ENCODE peak calls at places on chromosome 17, in six cellular contexts. H is stimulated activated CD4-positive, alpha-beta T cell treated with anti-CD3 and anti-CD28 coated beads, Interleukin-12 subunit alpha, Interleukin-12 subunit beta, amount 100 ng/mL, for 4 hours; O is Daoy; K is RPMI8226; J is AG04450; S is germinal center. D is an unnamed sample.

GRCh38 chr17:30239089-30239462 is 3.6 kb upstream of the SLC6A4 start:
- DNase-seq in S (no peak), J (no peak), O (no peak), K (no peak), H (no peak), D (no peak)

GRCh38 chr17:80860703-80861359 is 130.8 kb upstream of the CHMP6 start:
- DNase-seq in K (no peak), H (no peak), J (no peak), O (no peak), S (no peak), D (no peak)

GRCh38 chr17:6502871-6503509 is 53.4 kb downstream of the PITPNM3 start:
- DNase-seq in K (no peak), O (no peak), J (no peak), S (no peak), H (no peak), D (no peak)

GRCh38 chr17:2181206-2181983 is 122.2 kb downstream of the SMG6 start:
- DNase-seq in O (peak; percentile 63), K (no peak), S (no peak), J (peak; percentile 88), H (no peak), D (no peak)

GRCh38 chr17:63495471-63495870 is 18.6 kb downstream of the ACE start:
- DNase-seq in S (no peak), O (no peak), J (no peak), H (no peak), K (no peak), D (no peak)

GRCh38 chr17:73316919-73317505 is 5.2 kb upstream of the CDC42EP4 start:
- DNase-seq in O (no peak), S (no peak), H (no peak), J (no peak), K (no peak), D (no peak)

GRCh38 chr17:11332706-11333105 is 91.7 kb downstream of the SHISA6 start:
- DNase-seq in O (no peak), J (no peak), H (no peak), S (no peak), K (no peak), D (no peak)

GRCh38 chr17:17103160-17103559 is 60.9 kb downstream of the MPRIP start:
- DNase-seq in O (no peak), H (no peak), J (no peak), K (no peak), S (no peak), D (no peak)

GRCh38 chr17:44007346-44008204 is 3.2 kb downstream of the NAGS start:
- DNase-seq in J (no peak), O (peak; percentile 38), S (peak; percentile 23), H (no peak), K (peak; percentile 18), D (peak; percentile 23)

GRCh38 chr17:17824780-17825614 is 11.8 kb downstream of the SREBF1 start:
- DNase-seq in J (no peak), S (no peak), K (peak; percentile 40), O (no peak), H (no peak), D (no peak)

GRCh38 chr17:57121308-57122042 is 36.4 kb downstream of the AKAP1 start:
- DNase-seq in O (no peak), J (no peak), K (peak; percentile 52), S (no peak), H (no peak), D (no peak)

GRCh38 chr17:72488542-72489272 is 367.9 kb downstream of the SOX9 start:
- DNase-seq in H (no peak), O (no peak), K (no peak), S (no peak), J (no peak), D (no peak)

GRCh38 chr17:14737984-14738651 is 437.2 kb downstream of the HS3ST3B1 start:
- DNase-seq in K (no peak), S (peak; percentile 45), J (peak; percentile 84), H (no peak), O (peak; percentile 98), D (no peak)

GRCh38 chr17:76921340-76922036 is 53.3 kb downstream of the MGAT5B start:
- DNase-seq in O (no peak), S (no peak), H (no peak), K (no peak), J (no peak), D (no peak)

GRCh38 chr17:77329741-77330531 is 189.2 kb downstream of the SEC14L1 start:
- DNase-seq in H (no peak), J (no peak), K (no peak), O (peak; percentile 3), S (no peak), D (no peak)

GRCh38 chr17:78396436-78397335 is 18.2 kb downstream of the PGS1 start:
- DNase-seq in O (no peak), S (no peak), K (no peak), J (no peak), H (no peak), D (no peak)

GRCh38 chr17:9309216-9309615 is 266.4 kb downstream of the STX8 start:
- DNase-seq in K (no peak), S (no peak), H (no peak), O (no peak), J (no peak), D (no peak)

GRCh38 chr17:41802961-41803682 is 8.6 kb downstream of the P3H4 start:
- DNase-seq in K (no peak), J (no peak), S (no peak), H (no peak), O (no peak), D (no peak)

GRCh38 chr17:34620458-34620857 is 41.1 kb downstream of the TMEM132E start:
- DNase-seq in S (no peak), O (no peak), H (no peak), K (no peak), J (no peak), D (no peak)

GRCh38 chr17:1108810-1109605 is 70.8 kb downstream of the ABR start:
- DNase-seq in S (peak; percentile 65), H (peak; percentile 64), K (peak; percentile 62), O (peak; percentile 84), J (no peak), D (peak; percentile 72)

GRCh38 chr17:82846061-82846691 is 6.4 kb upstream of the ZNF750 start:
- DNase-seq in H (no peak), K (no peak), S (no peak), O (no peak), J (no peak), D (no peak)

GRCh38 chr17:44203731-44204452 is 4.2 kb upstream of the ATXN7L3 start:
- DNase-seq in S (peak; percentile 71), O (peak; percentile 43), K (peak; percentile 68), H (peak; percentile 38), J (no peak), D (peak; percentile 70)

GRCh38 chr17:11178576-11178975 is 62.4 kb upstream of the SHISA6 start:
- DNase-seq in H (no peak), O (no peak), S (no peak), J (no peak), K (no peak), D (no peak)

GRCh38 chr17:37239690-37240344 is 136.0 kb upstream of the C17orf78 start:
- DNase-seq in K (no peak), S (peak; percentile 35), H (no peak), O (no peak), J (no peak), D (peak; percentile 12)

GRCh38 chr17:13544292-13544691 is 57.4 kb downstream of the HS3ST3A1 start:
- DNase-seq in J (peak; percentile 93), K (no peak), O (peak; percentile 95), H (no peak), S (no peak), D (no peak)

GRCh38 chr17:21452377-21453143 is 76.4 kb downstream of the KCNJ12 start:
- DNase-seq in H (peak; percentile 29), K (peak; percentile 65), J (peak; percentile 41), O (peak; percentile 63), S (peak; percentile 48), D (no peak)

GRCh38 chr17:39244016-39244599 is 18.4 kb upstream of the STAC2 start:
- DNase-seq in J (no peak), S (no peak), K (no peak), H (no peak), O (no peak), D (no peak)

GRCh38 chr17:18201108-18201507 is 17.5 kb downstream of the ALKBH5 start:
- DNase-seq in S (no peak), H (no peak), O (no peak), K (no peak), J (no peak), D (no peak)

GRCh38 chr17:4596636-4597380 is 12.5 kb downstream of the SMTNL2 start:
- DNase-seq in O (no peak), S (no peak), K (no peak), H (no peak), J (no peak), D (no peak)

GRCh38 chr17:67027031-67027628 is 17.2 kb upstream of the CACNG1 start:
- DNase-seq in S (no peak), K (no peak), J (no peak), H (no peak), O (peak; percentile 62), D (no peak)

GRCh38 chr17:38871247-38871991 is 1.6 kb downstream of the LASP1 start:
- DNase-seq in S (no peak), H (peak; percentile 65), J (no peak), O (peak; percentile 87), K (peak; percentile 87), D (peak; percentile 81)

GRCh38 chr17:9200197-9200662 is 178.9 kb downstream of the NTN1 start:
- DNase-seq in K (no peak), S (no peak), O (no peak), H (no peak), J (no peak), D (no peak)

GRCh38 chr17:17304521-17304985 is 1.4 kb downstream of the NT5M start:
- DNase-seq in O (no peak), K (peak; percentile 20), S (no peak), J (no peak), H (no peak), D (peak; percentile 85)

D was measured in MM.1S.